ENCODE peak calls at places on chromosomes 7 and 10, in seven cellular contexts. N is astrocyte of the spinal cord, O is cardiac muscle cell, I is bronchial epithelial cell, X is tibial artery, U is fibroblast of the aortic adventitia, F is LNCaP clone FGC. Y is an unnamed sample.

GRCh38 chr10:123995461-123996131 is 97.8 kb downstream of the CHST15 start:
- DNase-seq in N (peak), O (peak), I (peak), X (peak), U (peak), F (no peak), Y (peak)

GRCh38 chr10:22986771-22987542 is 59.1 kb downstream of the ARMC3 start:
- DNase-seq in N (peak), O (peak), I (peak), X (no peak), U (peak), F (peak), Y (peak)

GRCh38 chr10:124570646-124571045 is 109.0 kb downstream of the LHPP start:
- DNase-seq in N (no peak), O (no peak), I (no peak), X (peak), U (no peak), F (no peak), Y (no peak)

GRCh38 chr10:76129213-76129612 is 697.8 kb downstream of the LRMDA start:
- DNase-seq in N (no peak), O (no peak), I (no peak), X (no peak), U (no peak), F (no peak), Y (no peak)

GRCh38 chr7:115038158-115038557 is 116.3 kb downstream of the MDFIC start:
- DNase-seq in N (no peak), O (no peak), I (no peak), X (no peak), U (no peak), F (no peak), Y (no peak)

GRCh38 chr7:47664650-47665049 is 82.7 kb upstream of the TNS3 start:
- DNase-seq in N (no peak), O (no peak), I (no peak), X (peak), U (no peak), F (no peak), Y (no peak)

GRCh38 chr7:103574536-103574935 is 128.5 kb upstream of the SLC26A5 start:
- DNase-seq in N (no peak), O (no peak), I (no peak), X (no peak), U (no peak), F (no peak), Y (no peak)

GRCh38 chr10:123722351-123722750 is 56.2 kb downstream of the GPR26 start:
- DNase-seq in N (no peak), O (no peak), I (no peak), X (no peak), U (no peak), F (no peak), Y (no peak)

GRCh38 chr10:69475433-69475830 is 24.2 kb downstream of the TSPAN15 start:
- DNase-seq in N (no peak), O (peak), I (no peak), X (no peak), U (peak), F (no peak), Y (peak)

GRCh38 chr10:114396455-114396854 is 7.8 kb downstream of the AFAP1L2 start:
- DNase-seq in N (no peak), O (no peak), I (no peak), X (no peak), U (no peak), F (no peak), Y (no peak)

GRCh38 chr10:101133489-101134298 is 2.6 kb downstream of the TLX1 start:
- DNase-seq in N (no peak), O (no peak), I (no peak), X (no peak), U (no peak), F (no peak), Y (no peak)

GRCh38 chr10:103859161-103860141 is 4.1 kb upstream of the SH3PXD2A start:
- DNase-seq in N (peak), O (peak), I (peak), X (peak), U (peak), F (no peak), Y (peak)

GRCh38 chr10:77888356-77888703 is 38.2 kb downstream of the DLG5 start:
- DNase-seq in N (no peak), O (peak), I (no peak), X (no peak), U (no peak), F (no peak), Y (no peak)

GRCh38 chr10:33008499-33009243 is 50.6 kb upstream of the ITGB1 start:
- DNase-seq in N (peak), O (peak), I (peak), X (no peak), U (peak), F (peak), Y (peak)

GRCh38 chr10:27072436-27073114 is 27.7 kb downstream of the ANKRD26 start:
- DNase-seq in N (no peak), O (no peak), I (no peak), X (no peak), U (no peak), F (no peak), Y (no peak)

GRCh38 chr7:82141427-82141826 is 302.1 kb downstream of the CACNA2D1 start:
- DNase-seq in N (peak), O (peak), I (no peak), X (no peak), U (no peak), F (no peak), Y (no peak)

GRCh38 chr7:141558544-141559183 is 7.5 kb downstream of the AGK start:
- DNase-seq in N (peak), O (peak), I (peak), X (no peak), U (peak), F (no peak), Y (peak)

GRCh38 chr7:77995717-77996116 is 197.1 kb downstream of the PHTF2 start:
- DNase-seq in N (no peak), O (no peak), I (no peak), X (no peak), U (no peak), F (no peak), Y (no peak)

DNA sequence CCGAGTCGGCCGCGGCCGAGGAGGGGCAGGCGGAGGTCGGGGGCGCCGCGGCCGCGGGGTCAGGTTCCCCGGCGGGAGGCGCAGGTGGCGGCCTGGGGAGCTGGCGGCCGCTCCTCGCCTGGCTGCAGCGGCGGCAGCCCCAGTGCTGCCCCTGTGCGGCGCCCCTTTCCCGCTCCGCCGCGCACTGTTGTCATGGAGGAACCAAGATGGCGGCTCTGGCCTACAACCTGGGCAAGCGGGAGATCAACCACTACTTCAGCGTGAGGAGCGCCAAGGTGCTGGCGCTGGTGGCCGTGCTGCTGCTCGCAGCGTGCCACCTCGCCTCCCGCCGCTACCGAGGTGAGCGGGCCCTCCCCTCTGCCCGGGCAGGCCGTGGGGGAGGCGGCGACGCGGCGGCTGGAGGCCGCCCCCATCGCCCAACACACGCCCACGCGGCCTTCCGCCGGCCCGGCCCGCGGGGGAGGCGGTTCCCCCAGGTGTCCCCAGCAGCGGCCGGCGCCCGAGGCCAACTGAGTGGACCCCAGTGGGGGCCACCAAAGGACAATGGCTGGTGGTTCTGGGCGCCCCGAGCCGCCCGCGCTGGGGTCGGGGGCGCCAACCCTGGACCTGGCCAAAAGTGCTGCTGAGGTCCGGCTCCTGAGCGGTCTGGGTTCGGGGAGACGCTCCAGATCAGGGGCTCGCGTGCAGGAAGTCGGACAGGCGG is 421 bp downstream of the CASD1 start:
- DNase-seq in N (peak), O (peak), I (peak), X (peak), U (peak), F (no peak), Y (peak)
- TF ChIP-seq CTCF in N (peak), O (peak), I (peak), X (no peak), U (peak), F (peak), Y (peak)

GRCh38 chr10:70694410-70695179 is 22.3 kb downstream of the ADAMTS14 start:
- DNase-seq in N (peak), O (peak), I (no peak), X (no peak), U (peak), F (no peak), Y (peak)
- H3K4me3 ChIP-seq in N (no peak), O (no peak), I (no peak), X (no peak), U (no peak), F (no peak), Y (no peak)

GRCh38 chr10:3866347-3866746 is 81.3 kb upstream of the KLF6 start:
- DNase-seq in N (no peak), O (no peak), I (no peak), X (no peak), U (no peak), F (no peak), Y (no peak)

GRCh38 chr10:3867454-3868273 is 82.7 kb upstream of the KLF6 start:
- DNase-seq in N (no peak), O (no peak), I (peak), X (no peak), U (peak), F (no peak), Y (peak)

GRCh38 chr10:3869036-3869435 is 84.0 kb upstream of the KLF6 start:
- DNase-seq in N (no peak), O (no peak), I (peak), X (no peak), U (no peak), F (no peak), Y (no peak)

GRCh38 chr10:3865565-3865964 is 80.6 kb upstream of the KLF6 start:
- DNase-seq in N (no peak), O (no peak), I (no peak), X (no peak), U (no peak), F (no peak), Y (no peak)

DNA sequence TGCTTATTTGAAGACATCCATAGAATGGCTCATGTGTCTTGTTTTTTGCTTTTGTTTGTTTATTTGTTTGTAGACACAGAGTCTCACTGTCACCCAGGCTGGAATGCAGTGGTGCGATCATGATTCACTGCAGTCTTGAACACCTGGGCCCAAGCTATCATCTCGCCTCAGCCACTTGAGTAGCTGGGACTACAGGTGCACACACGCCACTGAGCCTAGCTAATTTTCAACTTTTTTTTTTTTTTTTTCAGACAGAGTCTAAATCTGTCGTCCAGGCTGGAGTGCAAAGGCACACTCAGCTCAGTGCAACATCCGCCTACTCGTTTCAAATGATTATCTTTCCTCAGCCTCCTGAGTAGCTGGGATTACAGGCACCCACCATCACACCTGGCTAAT is 83.3 kb upstream of the KLF6 start:
- DNase-seq in N (no peak), O (no peak), I (no peak), X (no peak), U (no peak), F (no peak), Y (no peak)
- TF ChIP-seq CTCF in N (no peak), O (no peak), I (no peak), X (no peak), U (no peak), F (no peak), Y (no peak)

GRCh38 chr7:83442911-83443310 is 206.0 kb downstream of the SEMA3E start:
- DNase-seq in N (no peak), O (no peak), I (no peak), X (no peak), U (no peak), F (no peak), Y (no peak)

GRCh38 chr7:83449781-83450180 is 199.2 kb downstream of the SEMA3E start:
- DNase-seq in N (no peak), O (no peak), I (no peak), X (no peak), U (no peak), F (no peak), Y (no peak)

GRCh38 chr7:83446126-83446675 is 202.7 kb downstream of the SEMA3E start:
- DNase-seq in N (no peak), O (no peak), I (no peak), X (no peak), U (no peak), F (no peak), Y (no peak)
- H3K4me3 ChIP-seq in N (no peak), O (no peak), I (no peak), X (no peak), U (no peak), F (no peak), Y (no peak)

DNA sequence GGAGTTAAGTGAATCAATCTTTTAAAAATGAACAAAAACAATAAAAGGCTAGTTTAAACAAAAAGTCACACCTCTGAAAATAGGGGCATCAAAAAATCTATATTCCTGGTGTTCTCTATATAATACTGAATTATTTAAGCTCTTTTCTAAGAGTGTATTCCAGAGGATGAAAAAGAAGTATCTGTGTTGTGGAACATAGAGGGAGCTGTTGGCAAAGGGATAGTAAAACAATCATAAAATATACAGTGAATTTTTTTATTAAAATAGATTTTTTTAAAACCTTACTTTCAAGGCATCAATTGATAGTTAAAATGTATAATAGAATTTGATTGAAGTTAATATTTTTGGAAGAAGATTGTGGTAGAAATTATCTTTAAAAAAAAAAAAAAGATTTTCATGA is 1409.1 kb upstream of the CELF2 start:
- DNase-seq in N (peak), O (peak), I (peak), X (no peak), U (peak), F (no peak), Y (peak)
- TF ChIP-seq CTCF in N (peak), O (peak), I (peak), X (peak), U (no peak), F (peak), Y (peak)

GRCh38 chr10:96263684-96264083 is 7.7 kb downstream of the BLNK start:
- DNase-seq in N (no peak), O (no peak), I (no peak), X (no peak), U (no peak), F (no peak), Y (no peak)
- H3K4me3 ChIP-seq in N (no peak), O (no peak), I (no peak), X (no peak), U (no peak), F (no peak), Y (no peak)

DNA sequence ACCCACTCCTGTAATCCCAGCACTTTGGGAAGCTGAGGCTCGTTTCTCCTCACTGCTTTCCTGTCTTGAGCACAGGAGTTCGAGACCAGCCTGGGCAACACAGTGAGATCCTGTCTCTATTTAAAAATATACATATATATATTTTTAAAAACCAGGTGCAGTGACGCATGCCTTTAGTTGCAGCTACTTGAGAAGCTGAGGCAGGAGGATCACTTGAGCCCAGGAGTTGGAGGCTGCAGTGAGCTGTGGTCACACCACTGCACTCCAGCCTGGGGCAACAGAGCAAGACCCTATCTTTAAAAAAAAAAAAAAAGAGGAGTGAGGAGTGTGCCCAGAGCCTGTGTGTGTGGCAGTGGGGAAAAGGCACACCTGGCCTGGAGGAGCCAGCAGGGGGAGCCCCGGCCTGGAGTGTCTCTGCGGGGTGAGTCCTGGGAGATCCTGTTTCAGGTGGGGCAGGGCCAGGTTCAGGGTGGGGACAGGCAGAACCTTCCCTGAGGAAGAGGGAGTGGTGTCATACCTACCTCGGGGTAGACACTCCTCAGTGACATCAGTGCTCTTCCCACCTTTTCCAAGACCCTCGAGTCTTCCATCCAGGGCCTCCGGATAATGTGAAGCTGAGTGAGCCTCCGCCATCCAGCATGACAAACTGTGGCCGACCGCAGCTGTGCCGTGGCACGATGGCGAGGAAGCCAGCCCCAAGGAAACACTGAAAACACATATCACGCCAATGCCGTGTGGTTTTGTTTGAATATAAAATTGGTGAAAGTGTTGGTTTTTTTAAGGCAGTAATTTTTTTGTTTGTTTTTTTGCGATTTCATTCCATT is 9.0 kb upstream of the ARPC1B start:
- DNase-seq in N (no peak), O (no peak), I (peak), X (no peak), U (no peak), F (no peak), Y (no peak)
- TF ChIP-seq CTCF in N (peak), O (peak), I (peak), X (no peak), U (peak), F (peak), Y (peak)